ENCODE peak calls at places on chromosome X, in five cellular contexts. L is H9, E is neural progenitor cell, F is OCI-LY7, V is neuronal stem cell. K is an unnamed sample.

GRCh38 chrX:69150294-69150960 is 14.8 kb downstream of the PJA1 start:
- DNase-seq in L (no peak), E (no peak), F (no peak), V (no peak), K (no peak)

GRCh38 chrX:150790021-150790420 is 96.8 kb downstream of the MTMR1 start:
- DNase-seq in L (no peak), E (no peak), F (no peak), V (no peak), K (no peak)

GRCh38 chrX:9566150-9566621 is 101.3 kb downstream of the TBL1X start:
- DNase-seq in L (no peak), E (no peak), F (no peak), V (no peak), K (peak; percentile 28)

GRCh38 chrX:26470946-26471345 is 255.0 kb downstream of the MAGEB5 start:
- DNase-seq in L (no peak), E (peak; percentile 10), F (no peak), V (no peak), K (no peak)

GRCh38 chrX:69948398-69948797 is 101.3 kb downstream of the AWAT2 start:
- DNase-seq in L (no peak), E (no peak), F (no peak), V (no peak), K (no peak)

GRCh38 chrX:10726647-10727046 is 106.3 kb upstream of the MID1 start:
- DNase-seq in L (no peak), E (no peak), F (no peak), V (no peak), K (no peak)

GRCh38 chrX:57211906-57212305 is 74.6 kb upstream of the FAAH2 start:
- DNase-seq in L (peak; percentile 35), E (peak; percentile 5), F (no peak), V (no peak), K (no peak)

GRCh38 chrX:2243913-2244460 is 256.8 kb downstream of the DHRSX start:
- DNase-seq in L (no peak), E (no peak), F (no peak), V (no peak), K (no peak)

GRCh38 chrX:25597561-25597960 is 540.6 kb upstream of the MAGEB18 start:
- DNase-seq in L (no peak), E (no peak), F (no peak), V (no peak), K (no peak)

GRCh38 chrX:73577368-73577767 is 14.4 kb downstream of the CHIC1 start:
- DNase-seq in L (no peak), E (peak; percentile 39), F (no peak), V (peak; percentile 21), K (no peak)

GRCh38 chrX:120752431-120753128 is 122.7 kb upstream of the C1GALT1C1 start:
- DNase-seq in L (no peak), E (no peak), F (peak; percentile 50), V (no peak), K (no peak)

GRCh38 chrX:48083212-48083611 is 11.8 kb upstream of the ZNF630 start:
- DNase-seq in L (peak; percentile 52), E (peak; percentile 54), F (peak; percentile 56), V (peak; percentile 11), K (peak; percentile 53)

GRCh38 chrX:75114638-75115037 is 41.4 kb downstream of the ABCB7 start:
- DNase-seq in L (no peak), E (no peak), F (no peak), V (no peak), K (no peak)

GRCh38 chrX:104085477-104085876 is 9.4 kb upstream of the TMSB15C start:
- DNase-seq in L (no peak), E (no peak), F (no peak), V (no peak), K (no peak)

GRCh38 chrX:146006637-146007036 is 189.0 kb downstream of the SLITRK2 start:
- DNase-seq in L (no peak), E (no peak), F (no peak), V (no peak), K (no peak)

GRCh38 chrX:331145-331771 is 12.7 kb upstream of the GTPBP6 start:
- DNase-seq in L (no peak), E (peak; percentile 47), F (no peak), V (no peak), K (peak; percentile 66)

GRCh38 chrX:88604433-88605221 is 142.4 kb upstream of the CPXCR1 start:
- DNase-seq in L (no peak), E (no peak), F (no peak), V (no peak), K (peak; percentile 69)

GRCh38 chrX:107154787-107155620 is 36.4 kb upstream of the RBM41 start:
- DNase-seq in L (no peak), E (no peak), F (no peak), V (no peak), K (peak; percentile 19)

GRCh38 chrX:16826207-16826606 is 39.9 kb downstream of the TXLNG start:
- DNase-seq in L (no peak), E (peak; percentile 36), F (peak; percentile 45), V (no peak), K (peak; percentile 66)

GRCh38 chrX:71111141-71111843 is at the start of gene IL2RG:
- DNase-seq in L (no peak), E (no peak), F (peak; percentile 84), V (no peak), K (peak; percentile 56)

GRCh38 chrX:3244203-3244743 is 102.2 kb downstream of the MXRA5 start:
- DNase-seq in L (no peak), E (no peak), F (no peak), V (no peak), K (peak; percentile 46)

GRCh38 chrX:27222661-27223060 is 240.5 kb downstream of the PPP4R3C start:
- DNase-seq in L (no peak), E (no peak), F (no peak), V (no peak), K (no peak)

GRCh38 chrX:152640039-152640818 is 2.5 kb downstream of the GABRQ start:
- DNase-seq in L (peak; percentile 32), E (no peak), F (no peak), V (no peak), K (peak; percentile 31)

GRCh38 chrX:40130207-40130606 is 32.4 kb upstream of the BCOR start:
- DNase-seq in L (no peak), E (no peak), F (no peak), V (no peak), K (no peak)

GRCh38 chrX:40127052-40127451 is 29.3 kb upstream of the BCOR start:
- DNase-seq in L (no peak), E (no peak), F (peak; percentile 92), V (no peak), K (no peak)

GRCh38 chrX:40132751-40133150 is 35.0 kb upstream of the BCOR start:
- DNase-seq in L (no peak), E (no peak), F (no peak), V (no peak), K (peak; percentile 66)

GRCh38 chrX:40131644-40132376 is 34.1 kb upstream of the BCOR start:
- DNase-seq in L (no peak), E (no peak), F (peak; percentile 12), V (no peak), K (no peak)
- H3K4me1 ChIP-seq in L (no peaks in the 10 kb centered on the region), E (no peaks in the 10 kb centered on the region), F (peaks cover 32% of the 10 kb centered on the region), V (no peaks in the 10 kb centered on the region), K (no peaks in the 10 kb centered on the region)

DNA sequence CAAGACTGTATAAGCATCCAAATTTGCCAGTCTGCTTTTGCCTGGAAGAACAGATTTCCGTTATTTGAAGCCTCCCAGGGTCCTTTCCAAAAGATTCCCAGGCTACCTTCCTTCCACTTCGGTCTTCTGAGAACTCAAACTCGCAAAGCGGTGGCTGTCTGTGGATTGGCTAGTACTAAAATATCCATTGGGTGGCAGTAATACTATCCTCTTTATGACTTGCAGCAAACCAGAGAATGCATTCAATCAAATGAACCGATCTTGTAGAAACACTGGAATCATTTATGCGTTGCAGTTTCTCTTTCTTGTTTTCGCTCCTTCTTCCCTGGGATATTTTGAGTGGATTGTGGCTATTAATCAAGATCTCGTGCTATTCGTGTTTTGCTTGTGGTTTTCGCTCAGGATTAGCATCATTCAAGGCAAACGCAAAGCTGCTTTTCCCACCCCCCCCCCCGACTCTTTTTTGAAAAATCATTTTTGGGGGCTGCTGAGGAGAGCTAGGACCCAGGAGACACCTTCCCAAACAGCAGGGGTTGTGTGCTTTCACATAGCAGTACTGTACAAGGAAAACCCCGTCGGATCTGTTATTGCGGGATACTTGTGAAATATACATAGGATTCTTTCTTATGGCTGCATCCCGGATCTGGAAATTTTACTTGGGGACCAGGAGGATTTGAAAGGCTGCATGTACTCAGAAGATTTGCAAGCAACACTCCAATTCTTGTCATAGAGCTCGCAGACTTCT is at the start of gene IL1RAPL1:
- DNase-seq in L (no peak), E (peak; percentile 42), F (no peak), V (no peak), K (peak; percentile 52)
- H3K4me2 ChIP-seq in L (peak within 1 kb of the TSS; percentile 99), E (peak within 1 kb of the TSS; percentile 84), F (no peak within 1 kb of the TSS), V (peak within 1 kb of the TSS; percentile 40), K (peak within 1 kb of the TSS; percentile 81)

GRCh38 chrX:129780441-129781105 is 824 bp downstream of the SASH3 start:
- DNase-seq in L (no peak), E (no peak), F (no peak), V (no peak), K (no peak)

GRCh38 chrX:129782706-129783105 is 3.0 kb downstream of the SASH3 start:
- DNase-seq in L (no peak), E (no peak), F (no peak), V (no peak), K (no peak)

GRCh38 chrX:129783176-129783776 is 3.5 kb downstream of the SASH3 start:
- DNase-seq in L (no peak), E (no peak), F (no peak), V (no peak), K (no peak)

GRCh38 chrX:129781134-129782014 is 1.6 kb downstream of the SASH3 start:
- DNase-seq in L (no peak), E (no peak), F (peak; percentile 92), V (no peak), K (no peak)

DNA sequence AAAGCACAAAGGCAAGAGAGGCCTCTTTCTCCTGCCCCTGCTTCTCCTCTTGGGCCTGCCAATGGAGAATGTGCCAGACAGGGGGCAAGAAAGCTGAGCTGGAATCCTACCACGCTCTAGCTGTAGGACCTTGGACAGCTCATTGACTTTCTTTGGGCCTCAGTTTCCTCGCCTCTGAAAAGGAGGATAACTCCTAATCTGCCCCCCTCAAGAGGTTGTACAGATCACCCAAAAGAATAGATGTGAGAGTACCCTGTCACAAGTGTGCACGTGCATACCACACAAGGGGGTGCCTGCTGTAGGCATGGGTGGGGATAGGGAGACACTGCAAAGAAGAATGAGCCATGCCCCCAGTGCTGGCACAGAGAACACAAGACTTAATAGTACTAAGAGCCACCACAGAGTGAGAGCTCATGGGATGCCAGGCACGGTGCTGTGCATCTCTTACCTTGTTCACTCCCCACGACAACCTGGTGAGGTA is 2.3 kb downstream of the SASH3 start:
- DNase-seq in L (no peak), E (no peak), F (no peak), V (no peak), K (no peak)
- H3K4me1 ChIP-seq in L (no peaks in the 10 kb centered on the region), E (no peaks in the 10 kb centered on the region), F (peaks cover 68% of the 10 kb centered on the region), V (no peaks in the 10 kb centered on the region), K (no peaks in the 10 kb centered on the region)

GRCh38 chrX:109830704-109831206 is 97.7 kb upstream of the ACSL4 start:
- DNase-seq in L (no peak), E (no peak), F (no peak), V (no peak), K (peak; percentile 28)

GRCh38 chrX:109827772-109828171 is 94.7 kb upstream of the ACSL4 start:
- DNase-seq in L (no peak), E (no peak), F (no peak), V (no peak), K (no peak)

GRCh38 chrX:109830157-109830703 is 97.2 kb upstream of the ACSL4 start:
- DNase-seq in L (no peak), E (no peak), F (no peak), V (no peak), K (no peak)

GRCh38 chrX:109826954-109827708 is 94.1 kb upstream of the ACSL4 start:
- DNase-seq in L (no peak), E (no peak), F (no peak), V (no peak), K (peak; percentile 31)

GRCh38 chrX:109831326-109831985 is 98.4 kb upstream of the ACSL4 start:
- DNase-seq in L (no peak), E (no peak), F (no peak), V (no peak), K (no peak)
- H3K4me2 ChIP-seq in L (no peak overlapping the region), E (no peak overlapping the region), F (peak overlapping the region; percentile 12), V (no peak overlapping the region), K (peak overlapping the region; percentile 18)

K was measured in hepatocyte.